ENCODE peak calls at places on chromosomes 12 and 14, in seven cellular contexts. Q is GM04504; K is astrocyte of the spinal cord; T is Karpas-422; A is stimulated activated CD4-positive, alpha-beta T cell treated with anti-CD3 and anti-CD28 coated beads, Interleukin-2, amount 100 ng/mL, for 24 hours; P is AML-193; F is NCI-H2081 treated with DMSO at 0.1 percent for 48 hours. S is an unnamed sample.

GRCh38 chr14:74516451-74517155 is 23.0 kb downstream of the ISCA2 start:
- DNase-seq in A (no peak), T (no peak), F (no peak), P (no peak), K (peak; percentile 50), Q (no peak), S (no peak)

GRCh38 chr12:45350861-45351260 is 135.0 kb downstream of the ANO6 start:
- DNase-seq in T (no peak), Q (no peak), F (no peak), P (no peak), A (no peak), K (no peak), S (no peak)

GRCh38 chr12:16588812-16589211 is 17.1 kb downstream of the LMO3 start:
- DNase-seq in Q (no peak), T (no peak), P (no peak), A (no peak), F (no peak), K (no peak), S (no peak)

GRCh38 chr14:104143071-104143470 is 4.7 kb downstream of the KIF26A start:
- DNase-seq in A (no peak), P (no peak), F (no peak), T (no peak), K (no peak), Q (no peak), S (no peak)

GRCh38 chr12:116037941-116038837 is 239.3 kb downstream of the MED13L start:
- DNase-seq in K (peak; percentile 56), Q (peak; percentile 59), P (no peak), T (no peak), A (no peak), F (no peak), S (peak; percentile 5)

GRCh38 chr14:104865631-104866441 is 768 bp downstream of the CEP170B start:
- DNase-seq in T (no peak), P (no peak), Q (peak; percentile 54), A (peak; percentile 65), K (peak; percentile 67), F (no peak), S (peak; percentile 61)

GRCh38 chr14:50028458-50028857 is 87.9 kb downstream of the VCPKMT start:
- DNase-seq in T (no peak), F (no peak), A (no peak), Q (no peak), K (no peak), P (no peak), S (no peak)

GRCh38 chr12:85755760-85756159 is 80.4 kb downstream of the RASSF9 start:
- DNase-seq in P (no peak), K (no peak), T (no peak), Q (no peak), A (no peak), F (no peak), S (no peak)

GRCh38 chr12:121776190-121777098 is 17.0 kb downstream of the RHOF start:
- DNase-seq in F (no peak), T (peak; percentile 93), Q (no peak), P (peak; percentile 19), K (peak; percentile 53), A (peak; percentile 97), S (peak; percentile 53)

GRCh38 chr12:103680591-103681065 is 93.6 kb downstream of the STAB2 start:
- DNase-seq in A (no peak), T (no peak), P (no peak), F (no peak), K (no peak), Q (no peak), S (no peak)

GRCh38 chr12:119457251-119457650 is 122.7 kb downstream of the CCDC60 start:
- DNase-seq in K (no peak), Q (no peak), F (no peak), T (peak; percentile 11), P (no peak), A (no peak), S (no peak)

GRCh38 chr12:31118831-31119530 is 45.3 kb downstream of the DDX11 start:
- DNase-seq in A (peak; percentile 39), F (no peak), T (no peak), Q (no peak), P (no peak), K (no peak), S (peak; percentile 70)

GRCh38 chr12:114955414-114956014 is 271.5 kb upstream of the TBX3 start:
- DNase-seq in Q (no peak), K (no peak), F (no peak), A (no peak), P (no peak), T (no peak), S (no peak)

GRCh38 chr12:53579545-53579955 is 46.6 kb downstream of the ATF7 start:
- DNase-seq in F (no peak), T (no peak), Q (no peak), A (no peak), K (no peak), P (no peak), S (no peak)

GRCh38 chr12:108890208-108890607 is 10.3 kb downstream of the DAO start:
- DNase-seq in Q (no peak), P (no peak), F (no peak), A (peak; percentile 7), K (peak; percentile 1), T (peak; percentile 66), S (no peak)

GRCh38 chr12:19529933-19530630 is 90.8 kb downstream of the AEBP2 start:
- DNase-seq in K (peak; percentile 49), P (no peak), F (no peak), T (no peak), A (no peak), Q (no peak), S (no peak)

GRCh38 chr14:69543341-69544249 is 31.1 kb downstream of the CCDC177 start:
- DNase-seq in T (no peak), K (peak; percentile 89), P (peak; percentile 84), F (no peak), A (peak; percentile 35), Q (peak; percentile 59), S (peak; percentile 94)

GRCh38 chr12:47413806-47414205 is 292.0 kb downstream of the RPAP3 start:
- DNase-seq in P (no peak), A (no peak), K (peak; percentile 33), F (no peak), T (no peak), Q (peak; percentile 51), S (no peak)

GRCh38 chr12:127998936-127999467 is 268.0 kb upstream of the TMEM132C start:
- DNase-seq in A (no peak), F (no peak), K (peak; percentile 38), Q (no peak), P (no peak), T (no peak), S (no peak)

S was measured in SW480.